ENCODE peak calls at places on chromosomes 13 and 19, in ten cellular contexts. I, J, S, H, K, M, Y, X, Q and A are unnamed samples.

GRCh38 chr19:49712397-49712859 is 21.5 kb downstream of the CPT1C start:
- DNase-seq in I (peak), J (no peak), S (no peak), H (no peak), K (no peak), M (peak), Y (peak), X (no peak), Q (peak), A (no peak)

GRCh38 chr19:5880604-5881078 is 10.3 kb upstream of the FUT5 start:
- DNase-seq in I (no peak), J (no peak), S (no peak), H (no peak), K (no peak), M (peak), Y (peak), X (no peak), Q (no peak), A (peak)

GRCh38 chr19:4705413-4706131 is 18.1 kb downstream of the DPP9 start:
- DNase-seq in I (no peak), J (no peak), S (no peak), H (no peak), K (no peak), M (no peak), Y (no peak), X (no peak), Q (no peak), A (peak)

GRCh38 chr19:44747739-44748425 is 626 bp upstream of the BCL3 start:
- DNase-seq in I (no peak), J (peak), S (peak), H (peak), K (peak), M (peak), Y (peak), X (peak), Q (peak), A (peak)

GRCh38 chr13:97266734-97267417 is 44.7 kb downstream of the MBNL2 start:
- DNase-seq in I (no peak), J (no peak), S (no peak), H (no peak), K (no peak), M (no peak), Y (no peak), X (no peak), Q (no peak), A (no peak)

GRCh38 chr13:112885782-112886268 is 83.2 kb upstream of the MCF2L start:
- DNase-seq in I (peak), J (no peak), S (peak), H (no peak), K (no peak), M (peak), Y (peak), X (no peak), Q (peak), A (peak)

GRCh38 chr19:294341-294818 is 3.2 kb upstream of the PLPP2 start:
- DNase-seq in I (no peak), J (no peak), S (no peak), H (no peak), K (no peak), M (peak), Y (peak), X (no peak), Q (no peak), A (no peak)

GRCh38 chr13:113187263-113187669 is 21.2 kb downstream of the PCID2 start:
- DNase-seq in I (peak), J (no peak), S (peak), H (peak), K (peak), M (peak), Y (peak), X (no peak), Q (peak), A (no peak)